ENCODE peak calls at places on chromosomes 2 and 18, in ten cellular contexts. X is suprapubic skin, C is tibial nerve, R is A549, J is ovary, B is transverse colon, P is H1, H is upper lobe of left lung, G is HepG2, M is K562. V is an unnamed sample.

GRCh38 chr18:36028859-36029258 is 38.5 kb downstream of the RPRD1A start:
- DNase-seq in X (no peak), C (no peak), R (no peak), J (no peak), B (no peak), P (no peak), H (no peak), G (peak; percentile 58), M (no peak), V (no peak)

GRCh38 chr2:151637284-151637781 is 96.9 kb downstream of the NEB start:
- DNase-seq in X (no peak), C (no peak), R (no peak), J (no peak), B (peak; percentile 23), P (no peak), H (peak; percentile 36), G (no peak), M (no peak), V (no peak)

GRCh38 chr2:62999905-63000304 is 50.7 kb upstream of the OTX1 start:
- DNase-seq in X (no peak), C (no peak), R (peak; percentile 55), J (no peak), B (no peak), P (no peak), H (no peak), G (no peak), M (no peak), V (no peak)

GRCh38 chr2:128765822-128766221 is 447.2 kb upstream of the HS6ST1 start:
- DNase-seq in X (peak; percentile 36), C (no peak), R (no peak), J (no peak), B (no peak), P (peak; percentile 29), H (no peak), G (no peak), M (no peak), V (no peak)

GRCh38 chr2:60516383-60516811 is 37.1 kb downstream of the BCL11A start:
- DNase-seq in X (no peak), C (no peak), R (peak; percentile 12), J (no peak), B (no peak), P (peak; percentile 34), H (no peak), G (no peak), M (no peak), V (no peak)

GRCh38 chr2:6577960-6578359 is 287.7 kb downstream of the CMPK2 start:
- DNase-seq in X (no peak), C (no peak), R (no peak), J (no peak), B (no peak), P (no peak), H (no peak), G (no peak), M (no peak), V (no peak)

GRCh38 chr2:60054571-60055340 is 498.7 kb downstream of the BCL11A start:
- DNase-seq in X (no peak), C (no peak), R (no peak), J (no peak), B (no peak), P (no peak), H (no peak), G (no peak), M (no peak), V (peak; percentile 44)

GRCh38 chr2:15031745-15032240 is 399.3 kb downstream of the LRATD1 start:
- DNase-seq in X (no peak), C (no peak), R (peak; percentile 28), J (no peak), B (no peak), P (no peak), H (no peak), G (no peak), M (no peak), V (no peak)

GRCh38 chr2:238287702-238288649 is at the start of gene PER2:
- DNase-seq in X (peak; percentile 93), C (peak; percentile 56), R (peak; percentile 91), J (peak; percentile 79), B (peak; percentile 70), P (no peak), H (peak; percentile 62), G (peak; percentile 84), M (peak; percentile 45), V (peak; percentile 63)

GRCh38 chr2:238288650-238289573 is 502 bp upstream of the PER2 start:
- DNase-seq in X (peak; percentile 99), C (peak; percentile 100), R (peak; percentile 99), J (peak; percentile 100), B (peak; percentile 99), P (peak; percentile 98), H (peak; percentile 98), G (peak; percentile 99), M (peak; percentile 87), V (peak; percentile 100)

GRCh38 chr2:238290715-238291549 is 2.5 kb upstream of the PER2 start:
- DNase-seq in X (peak; percentile 53), C (no peak), R (peak; percentile 91), J (no peak), B (peak; percentile 38), P (no peak), H (no peak), G (no peak), M (no peak), V (peak; percentile 60)

GRCh38 chr2:238290079-238290478 is 1.7 kb upstream of the PER2 start:
- DNase-seq in X (peak; percentile 89), C (peak; percentile 32), R (peak; percentile 100), J (no peak), B (peak; percentile 90), P (no peak), H (peak; percentile 79), G (peak; percentile 83), M (peak; percentile 54), V (peak; percentile 90)

DNA sequence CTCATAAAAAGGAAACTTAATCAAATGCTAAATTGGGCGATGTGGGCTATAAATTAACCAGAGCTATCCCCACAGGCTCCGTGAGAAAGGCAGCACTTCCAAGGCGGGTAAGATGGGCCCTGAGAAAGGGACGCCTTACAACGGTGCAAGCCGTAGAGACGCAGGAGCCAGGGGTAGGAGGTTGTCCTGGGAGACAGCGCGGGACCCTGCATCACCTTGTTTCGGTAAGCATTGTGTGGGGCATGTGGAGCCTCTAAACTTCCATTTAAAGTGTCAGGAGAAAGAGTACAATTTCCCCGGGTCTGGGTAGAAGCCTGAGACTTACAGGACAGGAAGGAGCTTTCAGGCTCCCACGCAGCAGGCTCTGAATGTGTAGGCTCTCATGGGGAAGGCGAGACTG is 1.2 kb upstream of the PER2 start:
- DNase-seq in X (peak; percentile 72), C (no peak), R (no peak), J (no peak), B (no peak), P (no peak), H (no peak), G (no peak), M (no peak), V (no peak)
- H3K4me3 ChIP-seq in X (peak overlapping the region; percentile 78), C (peak overlapping the region; percentile 38), R (peak overlapping the region; percentile 67), J (peak overlapping the region; percentile 90), B (no peak overlapping the region), P (peak overlapping the region; percentile 84), H (peak overlapping the region; percentile 69), G (peak overlapping the region; percentile 99), M (peak overlapping the region; percentile 71), V (peak overlapping the region; percentile 64)

GRCh38 chr2:72115361-72116080 is 32.1 kb downstream of the CYP26B1 start:
- DNase-seq in X (peak; percentile 95), C (no peak), R (peak; percentile 87), J (no peak), B (no peak), P (no peak), H (peak; percentile 56), G (no peak), M (no peak), V (no peak)
- TF ChIP-seq EP300 in X (no peak), C (no peak), R (no peak), J (no peak), B (no peak), P (no peak), H (no peak), G (no peak), M (no peak), V (no peak)

GRCh38 chr2:235024951-235025773 is 73.3 kb downstream of the SH3BP4 start:
- DNase-seq in X (peak; percentile 55), C (no peak), R (no peak), J (no peak), B (no peak), P (no peak), H (no peak), G (no peak), M (no peak), V (no peak)

GRCh38 chr2:235027558-235028214 is 75.9 kb downstream of the SH3BP4 start:
- DNase-seq in X (peak; percentile 57), C (no peak), R (peak; percentile 59), J (no peak), B (no peak), P (no peak), H (no peak), G (no peak), M (no peak), V (no peak)

GRCh38 chr2:235028646-235029045 is 76.8 kb downstream of the SH3BP4 start:
- DNase-seq in X (peak; percentile 46), C (no peak), R (no peak), J (no peak), B (no peak), P (no peak), H (no peak), G (no peak), M (no peak), V (no peak)

GRCh38 chr2:235026137-235026536 is 74.3 kb downstream of the SH3BP4 start:
- DNase-seq in X (peak; percentile 67), C (no peak), R (peak; percentile 83), J (no peak), B (peak; percentile 34), P (no peak), H (no peak), G (peak; percentile 47), M (no peak), V (peak; percentile 61)

DNA sequence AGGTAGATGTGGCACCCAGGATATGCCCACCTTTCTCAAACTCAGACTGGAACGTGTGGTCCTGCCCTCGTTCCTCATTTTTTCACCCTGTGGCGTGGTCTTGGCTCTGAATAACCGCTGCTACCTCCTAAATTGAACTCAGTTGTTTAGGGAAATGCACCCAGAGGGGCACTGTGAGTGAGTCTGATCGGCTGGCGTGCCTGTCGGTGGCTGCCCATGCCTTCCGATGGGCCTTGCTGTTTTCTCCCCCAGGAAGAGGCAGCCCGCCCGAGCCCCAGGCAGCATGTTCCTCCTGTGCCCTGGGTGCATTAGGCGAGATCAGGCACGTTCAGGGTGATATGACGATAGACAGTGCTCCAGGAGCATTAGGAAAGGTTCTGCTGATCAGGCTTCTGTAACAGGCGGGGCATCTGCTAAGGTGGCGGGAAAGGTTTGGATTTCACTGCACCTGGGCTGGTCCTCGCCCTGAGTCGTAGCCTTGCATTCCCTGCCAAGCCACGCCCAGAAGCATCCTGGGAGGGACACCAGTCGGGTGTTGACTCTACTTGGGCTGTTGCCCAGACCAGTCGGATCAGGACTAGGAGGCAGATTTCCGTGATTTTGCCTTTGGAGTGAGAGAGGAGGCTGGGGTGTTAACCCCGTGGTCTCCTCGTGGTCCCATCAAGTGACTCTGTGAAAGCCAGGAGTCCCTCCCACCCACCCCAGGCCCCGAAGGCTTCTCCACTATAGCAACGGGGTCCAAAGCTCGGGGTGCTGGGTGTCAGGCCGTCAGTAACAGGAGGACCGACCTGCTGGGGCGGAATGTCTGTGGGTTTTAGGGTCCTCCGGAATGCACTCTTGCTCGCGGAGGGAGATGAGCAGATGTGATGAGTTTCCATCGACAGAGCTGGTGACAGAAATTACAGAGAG is 75.1 kb downstream of the SH3BP4 start:
- DNase-seq in X (peak; percentile 89), C (no peak), R (peak; percentile 81), J (peak; percentile 48), B (peak; percentile 90), P (no peak), H (peak; percentile 48), G (no peak), M (no peak), V (peak; percentile 96)
- H3K4me3 ChIP-seq in X (peak overlapping the region; percentile 15), C (no peak overlapping the region), R (peak overlapping the region; percentile 19), J (no peak overlapping the region), B (no peak overlapping the region), P (no peak overlapping the region), H (no peak overlapping the region), G (no peak overlapping the region), M (no peak overlapping the region), V (no peak overlapping the region)

DNA sequence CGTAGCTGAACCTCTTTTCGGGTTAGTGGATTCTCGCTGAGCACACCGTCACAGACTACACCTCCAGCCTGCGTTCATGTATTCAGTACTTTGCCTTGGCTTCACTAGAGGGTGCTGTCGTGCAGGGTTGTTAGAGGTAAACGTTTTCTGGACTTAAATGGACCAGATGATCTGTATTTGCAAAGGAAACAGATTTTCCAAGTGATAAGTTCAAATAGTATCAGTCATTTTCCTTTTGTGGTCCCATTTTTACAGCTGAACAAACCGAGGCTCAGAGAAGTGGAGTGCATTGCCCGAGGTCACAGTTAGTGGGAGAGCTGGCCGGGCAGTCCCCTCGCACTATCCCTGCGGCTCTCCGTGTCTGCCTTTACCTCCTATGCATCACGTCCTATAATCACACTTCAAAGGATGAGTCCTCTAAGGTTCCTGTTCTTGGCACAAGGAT is 125.9 kb downstream of the MAP4K4 start:
- DNase-seq in X (no peak), C (peak; percentile 82), R (peak; percentile 67), J (no peak), B (peak; percentile 71), P (peak; percentile 72), H (peak; percentile 62), G (peak; percentile 71), M (peak; percentile 56), V (peak; percentile 68)
- TF ChIP-seq EP300 in X (no peak), C (peak; percentile 33), R (no peak), J (no peak), B (no peak), P (no peak), H (no peak), G (no peak), M (no peak), V (no peak)